ENCODE peak calls at places on chromosomes 2 and 18, in ten cellular contexts. L, C, Q, U, O, M, P, F, W and D are unnamed samples.

GRCh38 chr2:30250421-30250820 is 19.1 kb downstream of the LBH start:
- DNase-seq in F (no peak), W (no peak), C (no peak), M (no peak), O (no peak), U (no peak), P (no peak), L (no peak), Q (no peak), D (no peak)

GRCh38 chr18:76454429-76454828 is 40.6 kb downstream of the ZNF516 start:
- DNase-seq in W (no peak), M (no peak), F (no peak), C (no peak), L (no peak), U (no peak), Q (no peak), P (no peak), O (no peak), D (peak; percentile 21)

GRCh38 chr18:24914148-24914525 is 437.8 kb downstream of the ZNF521 start:
- DNase-seq in M (no peak), F (no peak), O (no peak), Q (no peak), L (no peak), C (no peak), P (no peak), U (no peak), W (no peak), D (no peak)

GRCh38 chr2:27041708-27042107 is 8.9 kb downstream of the TMEM214 start:
- DNase-seq in F (no peak), M (no peak), W (no peak), Q (no peak), U (no peak), P (no peak), L (no peak), C (no peak), O (no peak), D (no peak)

GRCh38 chr2:24409700-24410556 is 49.6 kb upstream of the ITSN2 start:
- DNase-seq in O (peak; percentile 48), L (peak; percentile 21), P (peak; percentile 14), M (peak; percentile 19), Q (peak; percentile 91), U (no peak), C (peak; percentile 69), F (no peak), W (no peak), D (peak; percentile 91)

GRCh38 chr18:75173758-75174157 is 35.2 kb downstream of the PTGR3 start:
- DNase-seq in W (no peak), M (no peak), F (no peak), L (no peak), O (no peak), Q (no peak), U (no peak), P (no peak), C (no peak), D (no peak)

GRCh38 chr18:12313530-12314245 is 5.6 kb downstream of the TUBB6 start:
- DNase-seq in Q (no peak), O (no peak), P (no peak), W (no peak), L (no peak), F (no peak), U (no peak), M (no peak), C (no peak), D (no peak)

GRCh38 chr2:110869472-110870446 is 137.4 kb downstream of the ACOXL start:
- DNase-seq in W (no peak), P (no peak), O (no peak), L (no peak), C (no peak), M (no peak), F (no peak), Q (no peak), U (no peak), D (no peak)

GRCh38 chr2:239399404-239399999 is 1.3 kb downstream of the HDAC4 start:
- DNase-seq in F (no peak), Q (peak; percentile 22), P (peak; percentile 28), O (peak; percentile 41), W (no peak), U (no peak), C (no peak), L (no peak), M (no peak), D (peak; percentile 75)

GRCh38 chr2:104846955-104847820 is 6.7 kb upstream of the POU3F3 start:
- DNase-seq in U (no peak), L (no peak), O (no peak), P (no peak), M (no peak), Q (no peak), F (no peak), C (no peak), W (no peak), D (no peak)

GRCh38 chr2:230711224-230711623 is 1.4 kb upstream of the CAB39 start:
- DNase-seq in O (no peak), P (no peak), F (no peak), L (no peak), U (no peak), M (no peak), Q (no peak), C (no peak), W (no peak), D (no peak)

GRCh38 chr2:9488583-9489547 is 14.5 kb downstream of the IAH1 start:
- DNase-seq in O (no peak), U (no peak), P (no peak), W (no peak), C (no peak), F (no peak), M (no peak), Q (no peak), L (no peak), D (no peak)

GRCh38 chr2:33020883-33021282 is 74.1 kb downstream of the LTBP1 start:
- DNase-seq in P (no peak), U (no peak), O (no peak), L (no peak), C (no peak), Q (no peak), W (no peak), M (no peak), F (no peak), D (no peak)

GRCh38 chr2:43948370-43948769 is 47.4 kb downstream of the LRPPRC start:
- DNase-seq in U (no peak), W (no peak), O (no peak), M (no peak), C (no peak), P (no peak), L (no peak), F (no peak), Q (no peak), D (no peak)

GRCh38 chr2:100173907-100174525 is 31.6 kb upstream of the AFF3 start:
- DNase-seq in W (no peak), O (no peak), Q (no peak), M (peak; percentile 47), C (no peak), P (no peak), F (no peak), U (no peak), L (no peak), D (no peak)

GRCh38 chr2:73894877-73895276 is 2.1 kb downstream of the ACTG2 start:
- DNase-seq in M (no peak), P (no peak), U (no peak), F (no peak), W (no peak), L (no peak), Q (no peak), C (no peak), O (no peak), D (no peak)